ENCODE peak calls at places on chromosome 12, in ten cellular contexts. D is upper lobe of right lung, L is dermis microvascular lymphatic vessel endothelial cell, O is activated T-helper 1 cell treated with Interleukin-2 at 50 U/mL for 16 hours, C is NCI-H1105 treated with DMSO at 0.1 percent for 48 hours, Z is cardiac muscle cell, H is fibroblast of the conjunctiva, V is Calu3, G is heart left ventricle, A is sigmoid colon. E is an unnamed sample.

GRCh38 chr12:96047621-96048211 is 12.3 kb upstream of the LTA4H start:
- DNase-seq in D (peak), L (peak), O (no peak), C (peak), Z (peak), H (no peak), V (peak), G (no peak), A (peak), E (no peak)

GRCh38 chr12:51866324-51866723 is 17.8 kb upstream of the FIGNL2 start:
- DNase-seq in D (no peak), L (no peak), O (no peak), C (no peak), Z (no peak), H (no peak), V (no peak), G (no peak), A (no peak), E (no peak)

GRCh38 chr12:127172857-127173256 is 1094.1 kb upstream of the TMEM132C start:
- DNase-seq in D (no peak), L (no peak), O (no peak), C (no peak), Z (no peak), H (no peak), V (no peak), G (no peak), A (no peak), E (no peak)

GRCh38 chr12:84697141-84697540 is 215.5 kb downstream of the SLC6A15 start:
- DNase-seq in D (no peak), L (no peak), O (no peak), C (no peak), Z (no peak), H (no peak), V (no peak), G (no peak), A (no peak), E (no peak)

GRCh38 chr12:52581481-52581880 is 7.8 kb upstream of the KRT74 start:
- DNase-seq in D (peak), L (no peak), O (no peak), C (peak), Z (peak), H (no peak), V (no peak), G (no peak), A (peak), E (no peak)

GRCh38 chr12:101299346-101299745 is 19.4 kb downstream of the UTP20 start:
- DNase-seq in D (no peak), L (no peak), O (no peak), C (no peak), Z (peak), H (no peak), V (no peak), G (no peak), A (no peak), E (no peak)

GRCh38 chr12:13099066-13099909 is 4.2 kb downstream of the GSG1 start:
- DNase-seq in D (no peak), L (peak), O (no peak), C (no peak), Z (peak), H (no peak), V (no peak), G (peak), A (no peak), E (no peak)

GRCh38 chr12:56695327-56696101 is 7.4 kb upstream of the PTGES3 start:
- DNase-seq in D (no peak), L (no peak), O (no peak), C (no peak), Z (no peak), H (no peak), V (no peak), G (no peak), A (no peak), E (no peak)

GRCh38 chr12:95700316-95700785 is 90.2 kb downstream of the NTN4 start:
- DNase-seq in D (no peak), L (no peak), O (no peak), C (no peak), Z (peak), H (peak), V (no peak), G (no peak), A (no peak), E (no peak)

GRCh38 chr12:108564724-108565123 is 2.3 kb downstream of the ISCU start:
- DNase-seq in D (no peak), L (no peak), O (no peak), C (no peak), Z (no peak), H (no peak), V (no peak), G (no peak), A (no peak), E (no peak)

GRCh38 chr12:88472248-88472647 is 108.0 kb downstream of the KITLG start:
- DNase-seq in D (no peak), L (no peak), O (no peak), C (peak), Z (peak), H (peak), V (no peak), G (no peak), A (no peak), E (no peak)

GRCh38 chr12:108833757-108834472 is 23.5 kb downstream of the SSH1 start:
- DNase-seq in D (no peak), L (no peak), O (no peak), C (no peak), Z (peak), H (no peak), V (peak), G (peak), A (peak), E (no peak)

GRCh38 chr12:64373204-64373603 is 17.4 kb downstream of the C12orf56 start:
- DNase-seq in D (no peak), L (no peak), O (no peak), C (no peak), Z (no peak), H (no peak), V (no peak), G (no peak), A (no peak), E (no peak)

GRCh38 chr12:80189241-80189640 is 89.9 kb downstream of the OTOGL start:
- DNase-seq in D (no peak), L (no peak), O (no peak), C (no peak), Z (peak), H (peak), V (no peak), G (no peak), A (no peak), E (no peak)